ENCODE peak calls at places on chromosomes 3 and 15, in four cellular contexts. F, H, S and L are unnamed samples.
A peak's percentile ranks its signal among the peaks of the same experiment; 100 is the strongest.

GRCh38 chr3:138359549-138360271 is 11.3 kb downstream of the MRAS start:
- DNase-seq in H (no peak), F (no peak), S (no peak), L (no peak)

GRCh38 chr3:65955792-65956477 is 82.8 kb downstream of the MAGI1 start:
- DNase-seq in F (no peak), H (peak; percentile 87), S (peak; percentile 77), L (no peak)

GRCh38 chr3:42660131-42660715 is 6.7 kb downstream of the ZBTB47 start:
- DNase-seq in S (no peak), F (no peak), H (peak; percentile 34), L (no peak)

GRCh38 chr15:53830707-53831386 is 71.4 kb upstream of the WDR72 start:
- DNase-seq in F (no peak), H (no peak), S (peak; percentile 90), L (no peak)

GRCh38 chr15:88765212-88765611 is 38.0 kb upstream of the ACAN start:
- DNase-seq in H (no peak), F (no peak), S (no peak), L (no peak)

GRCh38 chr15:34793901-34794300 is 1.4 kb downstream of the ACTC1 start:
- DNase-seq in F (no peak), H (no peak), S (no peak), L (no peak)

GRCh38 chr15:101135532-101136166 is 116.2 kb downstream of the CHSY1 start:
- DNase-seq in H (no peak), S (no peak), F (no peak), L (peak; percentile 31)

GRCh38 chr15:78934063-78935023 is 10.5 kb downstream of the CTSH start:
- DNase-seq in S (no peak), H (peak; percentile 37), F (no peak), L (no peak)

GRCh38 chr3:53747559-53747958 is 98.7 kb downstream of the CHDH start:
- DNase-seq in F (no peak), S (no peak), H (no peak), L (no peak)

GRCh38 chr15:77624868-77625267 is 7.8 kb downstream of the LINGO1 start:
- DNase-seq in S (no peak), F (no peak), H (no peak), L (no peak)

GRCh38 chr15:60633426-60633968 is 154.6 kb upstream of the ICE2 start:
- DNase-seq in S (no peak), H (no peak), F (no peak), L (no peak)

GRCh38 chr3:178479860-178480259 is 56.4 kb upstream of the KCNMB2 start:
- DNase-seq in F (no peak), S (no peak), H (no peak), L (no peak)

GRCh38 chr3:60094392-60094947 is 1044.6 kb upstream of the CFAP20DC start:
- DNase-seq in H (no peak), F (no peak), S (no peak), L (no peak)

GRCh38 chr3:184560531-184560930 is 1.1 kb upstream of the EPHB3 start:
- DNase-seq in H (no peak), F (no peak), S (no peak), L (no peak)

GRCh38 chr3:42756681-42757213 is 16.3 kb downstream of the CCDC13 start:
- DNase-seq in F (no peak), S (no peak), H (no peak), L (no peak)

GRCh38 chr3:2544212-2544611 is 445.5 kb downstream of the CNTN4 start:
- DNase-seq in H (no peak), S (no peak), F (no peak), L (no peak)

GRCh38 chr3:172201136-172201989 is 162.0 kb downstream of the FNDC3B start:
- DNase-seq in F (no peak), S (no peak), H (peak; percentile 96), L (no peak)

GRCh38 chr3:87733671-87734367 is 325.0 kb downstream of the CGGBP1 start:
- DNase-seq in S (peak; percentile 36), F (no peak), H (no peak), L (no peak)

GRCh38 chr3:50924638-50925037 is 249.9 kb downstream of the DOCK3 start:
- DNase-seq in H (no peak), S (no peak), F (no peak), L (no peak)

GRCh38 chr15:86317379-86317745 is 237.7 kb downstream of the AGBL1 start:
- DNase-seq in F (no peak), S (no peak), H (no peak), L (no peak)

GRCh38 chr3:18809640-18810305 is 338.5 kb upstream of the KCNH8 start:
- DNase-seq in F (no peak), S (no peak), H (no peak), L (no peak)

GRCh38 chr3:103847081-103848062 is 1412.6 kb downstream of the ZPLD1 start:
- DNase-seq in S (no peak), F (no peak), H (no peak), L (no peak)

GRCh38 chr3:188262913-188263683 is 109.1 kb downstream of the LPP start:
- DNase-seq in F (no peak), S (no peak), H (peak; percentile 96), L (no peak)

GRCh38 chr15:66403323-66403722 is 16.6 kb downstream of the MAP2K1 start:
- DNase-seq in S (no peak), F (no peak), H (no peak), L (no peak)

GRCh38 chr3:67819447-67819846 is 165.0 kb upstream of the SUCLG2 start:
- DNase-seq in H (no peak), S (no peak), F (no peak), L (no peak)